ENCODE peak calls at places on chromosomes 12 and 14, in four cellular contexts. F, B, O and V are unnamed samples.

GRCh38 chr12:53624453-53624852 is 1.7 kb downstream of the ATF7 start:
- DNase-seq in B (no peak), F (no peak), O (no peak), V (no peak)

GRCh38 chr12:92261692-92262091 is 116.0 kb upstream of the BTG1 start:
- DNase-seq in O (no peak), F (no peak), B (no peak), V (no peak)

GRCh38 chr12:17239874-17240273 is 633.9 kb upstream of the LMO3 start:
- DNase-seq in O (no peak), B (no peak), F (no peak), V (no peak)

GRCh38 chr14:71586131-71586893 is 345.9 kb upstream of the RGS6 start:
- DNase-seq in B (peak), F (no peak), O (no peak), V (no peak)

GRCh38 chr12:57722716-57723629 is 15.6 kb downstream of the AGAP2 start:
- DNase-seq in O (no peak), B (no peak), F (no peak), V (peak)

GRCh38 chr14:61644834-61645233 is 50.5 kb upstream of the HIF1A start:
- DNase-seq in B (no peak), F (no peak), O (no peak), V (peak)

GRCh38 chr14:39704581-39704980 is 272.3 kb upstream of the FBXO33 start:
- DNase-seq in F (no peak), B (no peak), O (no peak), V (no peak)

GRCh38 chr14:68881396-68881795 is 88.5 kb upstream of the ZFP36L1 start:
- DNase-seq in O (no peak), F (no peak), B (no peak), V (no peak)

GRCh38 chr14:30069536-30069935 is 141.9 kb upstream of the PRKD1 start:
- DNase-seq in F (no peak), O (no peak), B (no peak), V (no peak)

GRCh38 chr12:71610036-71610795 is 53.4 kb downstream of the ZFC3H1 start:
- DNase-seq in B (no peak), O (no peak), F (no peak), V (no peak)

GRCh38 chr12:6765634-6766581 is at the start of gene PTMS:
- DNase-seq in O (no peak), B (peak), F (peak), V (peak)

GRCh38 chr14:87868920-87869319 is 124.1 kb downstream of the GALC start:
- DNase-seq in F (no peak), B (no peak), O (no peak), V (no peak)

GRCh38 chr14:90850487-90850886 is 34.3 kb upstream of the TTC7B start:
- DNase-seq in F (no peak), B (no peak), O (no peak), V (no peak)

GRCh38 chr12:92080390-92081285 is 65.0 kb downstream of the BTG1 start:
- DNase-seq in O (peak), F (no peak), B (peak), V (no peak)

GRCh38 chr12:51389302-51389999 is 1.8 kb downstream of the GALNT6 start:
- DNase-seq in O (no peak), F (no peak), B (no peak), V (no peak)

GRCh38 chr12:18658179-18658578 is 79.6 kb downstream of the PLCZ1 start:
- DNase-seq in F (no peak), O (no peak), B (no peak), V (no peak)

GRCh38 chr14:51564986-51565604 is 86.6 kb upstream of the FRMD6 start:
- DNase-seq in F (no peak), O (no peak), B (no peak), V (no peak)

GRCh38 chr12:123050331-123050809 is 69.9 kb downstream of the ARL6IP4 start:
- DNase-seq in B (no peak), F (peak), O (no peak), V (no peak)

GRCh38 chr12:119102714-119103113 is 76.0 kb upstream of the HSPB8 start:
- DNase-seq in B (no peak), F (no peak), O (no peak), V (no peak)

GRCh38 chr14:35197015-35197414 is 74.7 kb downstream of the PRORP start:
- DNase-seq in O (no peak), B (peak), F (no peak), V (no peak)

GRCh38 chr14:51653096-51653814 is 1.5 kb downstream of the FRMD6 start:
- DNase-seq in O (peak), F (no peak), B (peak), V (peak)

GRCh38 chr14:102508410-102508773 is 1.2 kb downstream of the ANKRD9 start:
- DNase-seq in F (no peak), O (no peak), B (no peak), V (peak)

GRCh38 chr12:49868449-49868848 is 25.5 kb upstream of the BCDIN3D start:
- DNase-seq in B (no peak), O (no peak), F (no peak), V (no peak)

GRCh38 chr14:23068792-23069412 is 11.6 kb upstream of the CDH24 start:
- DNase-seq in B (peak), F (no peak), O (peak), V (peak)

GRCh38 chr14:35336171-35337073 is 44.2 kb downstream of the PSMA6 start:
- DNase-seq in B (peak), O (no peak), F (no peak), V (no peak)

GRCh38 chr12:31591308-31591901 is 469 bp upstream of the DENND5B start:
- DNase-seq in B (no peak), F (no peak), O (no peak), V (peak)

GRCh38 chr14:30681752-30682355 is 59.7 kb downstream of the SCFD1 start:
- DNase-seq in B (no peak), O (no peak), F (no peak), V (peak)

GRCh38 chr12:92452763-92453162 is 250.0 kb upstream of the PLEKHG7 start:
- DNase-seq in B (no peak), O (no peak), F (no peak), V (no peak)

GRCh38 chr14:72528059-72528950 is 365.6 kb downstream of the DPF3 start:
- DNase-seq in F (no peak), O (no peak), B (no peak), V (no peak)

GRCh38 chr12:56257491-56258067 is 605 bp downstream of the ANKRD52 start:
- DNase-seq in B (no peak), O (no peak), F (no peak), V (no peak)

GRCh38 chr12:121819212-121819949 is 15.6 kb downstream of the SETD1B start:
- DNase-seq in O (no peak), B (no peak), F (no peak), V (no peak)

GRCh38 chr12:130775953-130776856 is 60.1 kb upstream of the RIMBP2 start:
- DNase-seq in O (peak), F (no peak), B (peak), V (no peak)

GRCh38 chr12:51855586-51856428 is 7.3 kb upstream of the FIGNL2 start:
- DNase-seq in B (peak), O (no peak), F (no peak), V (no peak)

GRCh38 chr14:96747608-96748007 is 49.6 kb upstream of the VRK1 start:
- DNase-seq in F (no peak), O (no peak), B (no peak), V (no peak)

GRCh38 chr14:88251650-88252049 is 71.4 kb downstream of the KCNK10 start:
- DNase-seq in O (no peak), B (no peak), F (no peak), V (no peak)

GRCh38 chr12:119259483-119259882 is 75.0 kb upstream of the CCDC60 start:
- DNase-seq in B (no peak), O (no peak), F (no peak), V (no peak)

GRCh38 chr12:102480401-102480800 is at the start of gene IGF1:
- DNase-seq in B (no peak), F (no peak), O (no peak), V (no peak)

GRCh38 chr12:89082354-89082753 is 269.9 kb downstream of the DUSP6 start:
- DNase-seq in B (peak), F (no peak), O (no peak), V (no peak)

GRCh38 chr12:29578070-29578469 is 80.6 kb upstream of the OVCH1 start:
- DNase-seq in O (no peak), F (no peak), B (no peak), V (no peak)